ENCODE peak calls at places on chromosome 9, in eight cellular contexts. Q is fibroblast of lung; G is SK-N-MC; M is A673; Z is epithelial cell of prostate; K is psoas muscle; B is CD4-positive, alpha-beta memory T cell; V is RWPE1. O is an unnamed sample.

GRCh38 chr9:121735792-121736130 is 84.3 kb downstream of the DAB2IP start:
- DNase-seq in Q (no peak), G (no peak), M (no peak), Z (no peak), K (no peak), B (no peak), V (peak), O (no peak)

GRCh38 chr9:93579711-93580516 is 3.5 kb downstream of the PHF2 start:
- DNase-seq in Q (no peak), G (no peak), M (no peak), Z (no peak), K (no peak), B (no peak), V (no peak), O (no peak)

GRCh38 chr9:25418974-25419373 is 259.3 kb downstream of the TUSC1 start:
- DNase-seq in Q (peak), G (no peak), M (no peak), Z (no peak), K (no peak), B (no peak), V (no peak), O (no peak)

GRCh38 chr9:96619491-96620154 is at the start of gene CDC14B:
- DNase-seq in Q (peak), G (no peak), M (peak), Z (peak), K (peak), B (peak), V (peak), O (peak)

GRCh38 chr9:19595003-19595402 is 186.2 kb downstream of the ACER2 start:
- DNase-seq in Q (no peak), G (no peak), M (no peak), Z (no peak), K (no peak), B (no peak), V (no peak), O (no peak)

GRCh38 chr9:135833864-135834263 is 73.5 kb downstream of the CAMSAP1 start:
- DNase-seq in Q (no peak), G (no peak), M (no peak), Z (no peak), K (no peak), B (no peak), V (no peak), O (no peak)

GRCh38 chr9:6413365-6414263 is 615 bp downstream of the UHRF2 start:
- DNase-seq in Q (no peak), G (no peak), M (peak), Z (no peak), K (peak), B (peak), V (no peak), O (peak)

GRCh38 chr9:134663084-134663483 is 21.5 kb downstream of the COL5A1 start:
- DNase-seq in Q (no peak), G (no peak), M (no peak), Z (no peak), K (no peak), B (no peak), V (no peak), O (no peak)

GRCh38 chr9:21854594-21854993 is 52.2 kb downstream of the MTAP start:
- DNase-seq in Q (peak), G (no peak), M (no peak), Z (peak), K (no peak), B (no peak), V (peak), O (no peak)

GRCh38 chr9:120740135-120740534 is 25.9 kb upstream of the MEGF9 start:
- DNase-seq in Q (no peak), G (no peak), M (no peak), Z (no peak), K (no peak), B (no peak), V (no peak), O (no peak)

GRCh38 chr9:68769852-68770251 is 64.8 kb downstream of the PIP5K1B start:
- DNase-seq in Q (no peak), G (no peak), M (no peak), Z (no peak), K (no peak), B (no peak), V (no peak), O (no peak)

GRCh38 chr9:124659099-124659659 is 111.9 kb downstream of the NR6A1 start:
- DNase-seq in Q (peak), G (peak), M (peak), Z (peak), K (peak), B (peak), V (peak), O (peak)

GRCh38 chr9:133740891-133741290 is 2.7 kb upstream of the SARDH start:
- DNase-seq in Q (no peak), G (no peak), M (no peak), Z (no peak), K (no peak), B (no peak), V (no peak), O (no peak)

GRCh38 chr9:81592890-81593271 is 96.5 kb downstream of the TLE1 start:
- DNase-seq in Q (no peak), G (no peak), M (peak), Z (no peak), K (peak), B (no peak), V (no peak), O (no peak)

GRCh38 chr9:81590688-81591087 is 98.7 kb downstream of the TLE1 start:
- DNase-seq in Q (no peak), G (no peak), M (no peak), Z (no peak), K (no peak), B (no peak), V (no peak), O (no peak)

GRCh38 chr9:81589392-81589791 is 100.0 kb downstream of the TLE1 start:
- DNase-seq in Q (no peak), G (no peak), M (no peak), Z (no peak), K (no peak), B (no peak), V (no peak), O (no peak)

GRCh38 chr9:81589819-81590218 is 99.5 kb downstream of the TLE1 start:
- DNase-seq in Q (no peak), G (no peak), M (no peak), Z (no peak), K (no peak), B (no peak), V (no peak), O (no peak)

DNA sequence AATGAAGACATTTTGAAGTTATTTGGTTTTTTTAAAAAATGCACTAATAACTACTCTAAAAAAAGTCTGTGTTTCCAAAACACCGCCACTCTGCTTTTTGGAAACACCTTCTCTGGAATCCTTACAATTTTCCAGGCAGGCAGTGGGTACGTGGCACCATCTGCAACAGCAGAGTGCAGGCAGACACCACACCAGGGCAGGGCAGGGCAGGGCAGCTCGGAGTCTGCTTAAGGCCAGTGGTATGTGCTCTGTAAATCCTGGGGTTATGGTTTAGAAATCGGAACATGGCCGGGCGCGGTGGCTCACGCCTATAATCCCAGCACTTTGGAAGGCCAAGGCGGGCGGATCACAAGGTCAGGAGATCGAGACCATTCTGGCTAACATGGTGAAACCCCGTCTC is 97.6 kb downstream of the TLE1 start:
- DNase-seq in Q (no peak), G (no peak), M (no peak), Z (no peak), K (no peak), B (no peak), V (no peak), O (no peak)
- H3K27ac ChIP-seq in Q (no peak), G (no peak), M (no peak), Z (no peak), K (no peak), B (no peak), V (peak), O (no peak)

DNA sequence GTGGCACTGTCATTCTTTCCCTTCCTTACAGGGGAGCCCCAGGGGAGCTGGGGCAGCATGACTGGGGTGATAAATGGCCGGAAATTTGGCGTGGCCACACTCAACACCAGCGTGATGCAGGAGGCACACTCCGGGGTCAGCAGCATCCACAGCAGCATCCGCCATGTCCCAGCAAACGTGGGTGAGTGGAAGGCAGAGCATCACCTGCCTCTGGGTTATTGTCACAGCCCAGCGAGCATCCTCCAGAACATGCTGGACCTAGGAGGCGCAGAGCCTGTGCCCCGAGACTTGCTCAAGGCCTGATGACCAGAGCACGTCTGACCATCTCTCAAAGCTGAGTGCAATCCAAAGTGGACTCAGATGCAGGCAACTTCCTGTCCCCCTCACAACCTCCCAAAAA is 22.2 kb upstream of the ASS1 start:
- DNase-seq in Q (no peak), G (no peak), M (no peak), Z (no peak), K (no peak), B (no peak), V (no peak), O (no peak)
- H3K27ac ChIP-seq in Q (no peak), G (no peak), M (no peak), Z (no peak), K (no peak), B (no peak), V (no peak), O (no peak)

DNA sequence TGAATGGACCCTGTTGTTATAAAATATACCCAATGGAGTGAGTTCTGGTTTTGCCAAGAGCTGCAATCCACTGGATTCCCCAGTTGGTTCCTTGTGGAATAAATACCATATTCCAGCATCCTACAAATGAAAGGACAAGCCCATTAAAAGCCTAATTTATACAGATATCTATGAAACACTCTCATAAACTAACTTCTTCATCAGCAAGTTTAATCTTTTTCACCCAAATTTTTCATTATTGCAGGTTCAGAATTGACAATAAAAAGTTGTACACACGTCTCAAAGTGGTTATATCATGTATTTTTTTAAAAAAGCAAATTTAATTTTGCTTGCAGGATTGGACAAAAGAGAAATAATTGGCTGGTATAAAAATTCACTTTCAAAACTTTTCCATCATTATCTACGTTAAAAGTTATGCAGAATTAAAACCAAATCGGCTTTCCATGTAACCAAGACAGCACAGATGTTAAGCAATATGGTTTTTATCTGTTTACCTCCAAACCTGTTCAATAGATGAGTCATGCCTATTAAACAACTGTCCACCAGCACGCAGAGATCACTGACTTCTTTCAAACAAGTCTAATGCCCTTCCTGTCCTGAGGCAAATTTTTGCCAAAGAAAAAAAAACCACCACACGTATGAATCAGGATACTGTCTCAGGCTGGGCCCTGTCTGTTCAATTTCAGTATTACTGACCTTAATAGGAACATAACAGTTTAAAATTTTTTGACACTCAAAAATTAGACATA is 42.5 kb downstream of the CEMIP2 start:
- DNase-seq in Q (peak), G (no peak), M (no peak), Z (peak), K (no peak), B (no peak), V (peak), O (no peak)
- H3K27ac ChIP-seq in Q (no peak), G (no peak), M (no peak), Z (peak), K (no peak), B (no peak), V (no peak), O (no peak)

DNA sequence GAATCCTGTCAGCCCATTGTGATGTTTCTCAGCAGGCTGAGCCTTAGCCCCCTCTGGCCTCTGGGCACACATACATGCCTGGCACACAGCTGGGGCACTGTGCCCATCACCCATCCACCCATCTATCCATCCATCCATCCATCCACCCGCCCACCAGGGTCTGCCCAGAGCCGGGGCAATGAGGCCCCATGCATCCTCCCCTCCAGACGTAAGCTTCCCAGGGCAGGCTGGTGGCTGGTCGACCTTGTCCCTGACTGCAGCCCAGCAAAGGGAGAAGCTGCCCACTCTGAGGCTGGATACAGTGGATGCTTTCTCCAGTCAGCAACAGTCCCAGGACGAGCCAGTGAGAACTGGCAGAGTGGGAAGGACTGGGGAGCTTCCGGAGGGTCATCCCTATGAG is 21.1 kb upstream of the SLC25A51 start:
- DNase-seq in Q (no peak), G (no peak), M (no peak), Z (no peak), K (no peak), B (no peak), V (no peak), O (no peak)
- H3K27ac ChIP-seq in Q (no peak), G (no peak), M (no peak), Z (no peak), K (no peak), B (no peak), V (peak), O (no peak)

DNA sequence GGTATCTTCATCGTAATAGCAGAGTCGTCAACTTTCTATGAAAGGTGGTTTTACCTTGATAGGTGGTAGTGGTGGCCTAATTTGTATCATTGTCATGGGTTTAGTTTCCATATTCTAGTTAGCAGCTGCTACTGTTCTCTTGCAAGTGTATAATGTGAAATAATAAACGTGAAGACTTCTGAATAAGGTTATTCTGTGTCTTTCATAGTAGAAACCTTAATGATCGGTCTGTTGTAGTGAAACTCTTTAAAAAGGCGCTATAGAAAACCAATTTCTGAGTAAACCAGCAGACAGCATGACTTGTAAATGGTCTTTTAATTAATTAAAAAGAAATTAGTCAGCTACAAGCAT is 1.6 kb downstream of the SET start:
- DNase-seq in Q (no peak), G (no peak), M (no peak), Z (no peak), K (no peak), B (no peak), V (no peak), O (no peak)
- H3K27ac ChIP-seq in Q (peak), G (peak), M (peak), Z (peak), K (peak), B (peak), V (peak), O (peak)

GRCh38 chr9:137697193-137697592 is 78.4 kb downstream of the EHMT1 start:
- DNase-seq in Q (no peak), G (no peak), M (no peak), Z (no peak), K (no peak), B (no peak), V (no peak), O (no peak)

GRCh38 chr9:137694236-137694959 is 75.6 kb downstream of the EHMT1 start:
- DNase-seq in Q (no peak), G (no peak), M (no peak), Z (no peak), K (no peak), B (no peak), V (no peak), O (no peak)

GRCh38 chr9:137697832-137698231 is 79.0 kb downstream of the EHMT1 start:
- DNase-seq in Q (no peak), G (no peak), M (no peak), Z (no peak), K (no peak), B (no peak), V (no peak), O (no peak)

GRCh38 chr9:137696526-137696925 is 77.7 kb downstream of the EHMT1 start:
- DNase-seq in Q (no peak), G (no peak), M (no peak), Z (no peak), K (no peak), B (no peak), V (no peak), O (no peak)

DNA sequence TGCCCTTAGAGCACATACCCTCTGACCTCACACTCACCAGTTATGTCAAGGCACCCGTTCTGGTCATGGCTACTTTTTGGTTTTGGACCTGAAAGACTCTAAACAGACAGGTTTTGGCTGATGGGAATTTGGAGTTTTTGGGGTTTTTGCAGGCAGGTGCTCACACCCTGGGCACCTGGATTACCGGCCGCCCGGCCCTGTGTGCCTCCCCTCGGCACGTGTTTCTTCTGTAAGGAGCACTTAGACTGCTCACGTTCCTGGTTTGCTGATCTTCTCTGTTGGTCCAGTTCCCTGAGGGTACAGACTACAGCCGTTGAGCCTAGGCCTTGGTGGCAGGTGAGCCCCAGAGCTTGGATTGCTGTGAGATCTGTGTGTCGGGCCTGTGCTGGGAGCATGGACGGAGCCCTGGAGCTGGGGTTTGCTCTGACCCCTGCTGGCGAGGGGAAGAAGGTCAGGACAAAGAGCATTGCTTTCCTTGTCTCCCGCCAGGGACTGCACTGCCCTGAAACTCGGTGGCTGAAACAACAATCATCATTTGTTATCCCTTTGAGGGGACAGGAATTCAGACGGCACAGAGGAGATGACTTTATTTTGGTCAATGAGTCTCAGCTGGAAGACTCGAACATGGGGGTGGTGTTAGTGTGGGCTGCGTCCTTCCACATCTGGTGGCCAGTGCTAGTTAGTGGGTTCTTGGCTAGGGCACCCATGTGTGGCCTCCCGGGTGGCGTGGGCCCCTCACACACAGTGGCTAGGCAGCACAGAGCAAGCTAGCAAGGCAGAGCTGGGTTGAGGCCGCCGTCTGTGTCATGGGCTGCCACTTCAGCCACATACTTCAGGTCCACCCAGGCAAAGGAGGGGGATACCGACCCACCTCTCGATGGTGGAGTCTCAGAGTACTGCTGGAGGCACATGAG is 76.4 kb downstream of the EHMT1 start:
- DNase-seq in Q (peak), G (no peak), M (peak), Z (no peak), K (peak), B (no peak), V (no peak), O (peak)
- H3K27ac ChIP-seq in Q (no peak), G (no peak), M (no peak), Z (no peak), K (no peak), B (no peak), V (peak), O (peak)

DNA sequence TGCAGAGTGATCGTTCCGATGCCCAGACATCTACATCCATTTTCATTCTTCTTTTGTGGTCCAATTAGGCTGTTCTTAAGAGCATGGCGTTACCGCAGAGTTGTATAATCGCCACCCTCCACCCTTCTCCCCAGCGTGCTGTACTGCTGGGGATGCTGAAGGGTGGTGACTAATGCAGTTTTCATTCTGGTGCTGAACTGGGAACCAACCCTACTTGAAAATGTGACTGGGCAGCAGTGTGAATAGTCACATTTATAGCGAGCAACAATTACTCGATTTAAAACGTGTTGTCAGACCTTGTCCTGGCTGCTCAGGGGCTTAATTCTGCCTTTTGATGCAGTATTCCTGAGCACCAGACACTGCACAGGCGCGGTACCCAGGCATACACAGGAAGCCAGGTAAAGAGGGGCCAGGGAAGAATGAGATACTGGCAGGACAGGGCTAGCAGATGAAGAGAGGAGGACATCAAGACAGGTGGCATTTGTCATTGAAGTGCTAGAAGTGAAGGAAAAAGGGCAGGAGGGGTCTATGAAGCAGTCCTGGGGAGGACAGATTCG is 719 bp upstream of the ISCA1 start:
- DNase-seq in Q (peak), G (no peak), M (peak), Z (peak), K (no peak), B (no peak), V (peak), O (no peak)
- H3K27ac ChIP-seq in Q (peak), G (no peak), M (peak), Z (peak), K (peak), B (peak), V (peak), O (peak)

DNA sequence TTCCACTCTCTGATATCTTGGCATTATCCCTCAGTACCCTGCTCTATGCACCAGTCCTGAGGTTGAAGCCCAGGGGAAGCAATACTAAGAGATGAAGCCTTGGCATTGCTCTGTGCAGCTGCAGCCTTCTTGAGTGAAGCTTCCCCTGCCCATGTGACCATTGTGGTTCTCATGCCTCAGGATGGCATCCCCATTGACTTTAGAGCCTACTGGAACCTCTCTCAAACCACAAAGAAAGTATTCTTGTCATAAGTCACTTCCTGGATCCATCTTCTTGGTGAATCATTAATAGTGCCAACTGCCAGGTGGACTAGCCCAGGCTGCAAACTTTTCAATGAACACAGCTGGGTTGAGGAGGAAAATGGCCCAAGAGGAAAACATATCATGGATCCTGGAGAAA is 283.9 kb upstream of the RFX3 start:
- DNase-seq in Q (no peak), G (no peak), M (no peak), Z (peak), K (no peak), B (no peak), V (peak), O (no peak)
- H3K27ac ChIP-seq in Q (no peak), G (no peak), M (no peak), Z (peak), K (no peak), B (no peak), V (no peak), O (no peak)